ENCODE peak calls at places on chromosomes 12 and 14, in nine cellular contexts. One of them, this sample, is unnamed. For H3K4me1, the result is how much of the 10 kb centered on the place peaks cover.

GRCh38 chr12:116861331-116861730 is 19.9 kb downstream of the HRK start:
- DNase-seq in mucosa of descending colon: no peak
- DNase-seq in ovary: peak
- DNase-seq in CD8-positive, alpha-beta T cell: peak
- DNase-seq in thoracic aorta: no peak
- DNase-seq in Caco-2: no peak
- DNase-seq in heart left ventricle: peak
- DNase-seq in lower lobe of right lung: no peak
- DNase-seq in transverse colon: peak
- DNase-seq in this sample: peak

GRCh38 chr12:18224745-18225144 is 36.6 kb upstream of the PIK3C2G start:
- DNase-seq in mucosa of descending colon: no peak
- DNase-seq in ovary: no peak
- DNase-seq in CD8-positive, alpha-beta T cell: no peak
- DNase-seq in thoracic aorta: no peak
- DNase-seq in Caco-2: no peak
- DNase-seq in heart left ventricle: no peak
- DNase-seq in lower lobe of right lung: no peak
- DNase-seq in transverse colon: no peak
- DNase-seq in this sample: peak

GRCh38 chr14:35385042-35385839 is 19.3 kb downstream of the NFKBIA start:
- DNase-seq in mucosa of descending colon: peak
- DNase-seq in ovary: peak
- DNase-seq in CD8-positive, alpha-beta T cell: no peak
- DNase-seq in thoracic aorta: no peak
- DNase-seq in Caco-2: no peak
- DNase-seq in heart left ventricle: peak
- DNase-seq in lower lobe of right lung: no peak
- DNase-seq in transverse colon: peak
- DNase-seq in this sample: peak

GRCh38 chr14:31902002-31902401 is 175.1 kb upstream of the ARHGAP5 start:
- DNase-seq in mucosa of descending colon: no peak
- DNase-seq in ovary: no peak
- DNase-seq in CD8-positive, alpha-beta T cell: no peak
- DNase-seq in thoracic aorta: no peak
- DNase-seq in Caco-2: peak
- DNase-seq in heart left ventricle: no peak
- DNase-seq in lower lobe of right lung: no peak
- DNase-seq in transverse colon: no peak
- DNase-seq in this sample: peak

GRCh38 chr14:74064883-74065282 is 19.4 kb downstream of the ALDH6A1 start:
- DNase-seq in mucosa of descending colon: no peak
- DNase-seq in ovary: no peak
- DNase-seq in CD8-positive, alpha-beta T cell: no peak
- DNase-seq in thoracic aorta: no peak
- DNase-seq in Caco-2: no peak
- DNase-seq in heart left ventricle: no peak
- DNase-seq in lower lobe of right lung: no peak
- DNase-seq in transverse colon: no peak
- DNase-seq in this sample: no peak

GRCh38 chr12:87150969-87151662 is 878.1 kb downstream of the C12orf50 start:
- DNase-seq in mucosa of descending colon: no peak
- DNase-seq in ovary: no peak
- DNase-seq in CD8-positive, alpha-beta T cell: no peak
- DNase-seq in thoracic aorta: no peak
- DNase-seq in Caco-2: peak
- DNase-seq in heart left ventricle: no peak
- DNase-seq in lower lobe of right lung: no peak
- DNase-seq in transverse colon: no peak
- DNase-seq in this sample: peak

GRCh38 chr12:52708010-52708409 is 4.7 kb upstream of the KRT77 start:
- DNase-seq in mucosa of descending colon: no peak
- DNase-seq in ovary: no peak
- DNase-seq in CD8-positive, alpha-beta T cell: no peak
- DNase-seq in thoracic aorta: no peak
- DNase-seq in Caco-2: no peak
- DNase-seq in heart left ventricle: no peak
- DNase-seq in lower lobe of right lung: no peak
- DNase-seq in transverse colon: no peak
- DNase-seq in this sample: no peak

GRCh38 chr14:102221026-102221425 is 81.3 kb downstream of the WDR20 start:
- DNase-seq in mucosa of descending colon: no peak
- DNase-seq in ovary: no peak
- DNase-seq in CD8-positive, alpha-beta T cell: no peak
- DNase-seq in thoracic aorta: no peak
- DNase-seq in Caco-2: no peak
- DNase-seq in heart left ventricle: no peak
- DNase-seq in lower lobe of right lung: no peak
- DNase-seq in transverse colon: no peak
- DNase-seq in this sample: no peak

GRCh38 chr12:29051221-29051620 is 97.9 kb upstream of the FAR2 start:
- DNase-seq in mucosa of descending colon: no peak
- DNase-seq in ovary: no peak
- DNase-seq in CD8-positive, alpha-beta T cell: no peak
- DNase-seq in thoracic aorta: no peak
- DNase-seq in Caco-2: no peak
- DNase-seq in heart left ventricle: no peak
- DNase-seq in lower lobe of right lung: no peak
- DNase-seq in transverse colon: no peak
- DNase-seq in this sample: no peak

GRCh38 chr12:55822228-55822627 is 4.4 kb downstream of the ORMDL2 start:
- DNase-seq in mucosa of descending colon: no peak
- DNase-seq in ovary: no peak
- DNase-seq in CD8-positive, alpha-beta T cell: no peak
- DNase-seq in thoracic aorta: no peak
- DNase-seq in Caco-2: no peak
- DNase-seq in heart left ventricle: no peak
- DNase-seq in lower lobe of right lung: no peak
- DNase-seq in transverse colon: no peak
- DNase-seq in this sample: peak

GRCh38 chr12:55824726-55825125 is 4.7 kb downstream of the DNAJC14 start:
- DNase-seq in mucosa of descending colon: no peak
- DNase-seq in ovary: no peak
- DNase-seq in CD8-positive, alpha-beta T cell: no peak
- DNase-seq in thoracic aorta: no peak
- DNase-seq in Caco-2: no peak
- DNase-seq in heart left ventricle: no peak
- DNase-seq in lower lobe of right lung: no peak
- DNase-seq in transverse colon: no peak
- DNase-seq in this sample: no peak

GRCh38 chr12:55827806-55828205 is 1.6 kb downstream of the DNAJC14 start:
- DNase-seq in mucosa of descending colon: no peak
- DNase-seq in ovary: no peak
- DNase-seq in CD8-positive, alpha-beta T cell: no peak
- DNase-seq in thoracic aorta: no peak
- DNase-seq in Caco-2: no peak
- DNase-seq in heart left ventricle: no peak
- DNase-seq in lower lobe of right lung: no peak
- DNase-seq in transverse colon: no peak
- DNase-seq in this sample: no peak

GRCh38 chr12:55820679-55821078 is 2.8 kb downstream of the ORMDL2 start:
- DNase-seq in mucosa of descending colon: no peak
- DNase-seq in ovary: no peak
- DNase-seq in CD8-positive, alpha-beta T cell: no peak
- DNase-seq in thoracic aorta: no peak
- DNase-seq in Caco-2: no peak
- DNase-seq in heart left ventricle: no peak
- DNase-seq in lower lobe of right lung: no peak
- DNase-seq in transverse colon: no peak
- DNase-seq in this sample: no peak

GRCh38 chr12:55823419-55823818 is 5.6 kb downstream of the ORMDL2 start:
- DNase-seq in mucosa of descending colon: no peak
- DNase-seq in ovary: no peak
- DNase-seq in CD8-positive, alpha-beta T cell: no peak
- DNase-seq in thoracic aorta: no peak
- DNase-seq in Caco-2: no peak
- DNase-seq in heart left ventricle: no peak
- DNase-seq in lower lobe of right lung: no peak
- DNase-seq in transverse colon: no peak
- DNase-seq in this sample: no peak
- H3K4me1 ChIP-seq in mucosa of descending colon: under half
- H3K4me1 ChIP-seq in ovary: under half
- H3K4me1 ChIP-seq in CD8-positive, alpha-beta T cell: under half
- H3K4me1 ChIP-seq in thoracic aorta: under half
- H3K4me1 ChIP-seq in Caco-2: under half
- H3K4me1 ChIP-seq in heart left ventricle: under half
- H3K4me1 ChIP-seq in lower lobe of right lung: half or more
- H3K4me1 ChIP-seq in transverse colon: under half
- H3K4me1 ChIP-seq in this sample: under half

GRCh38 chr14:23054000-23054811 is 3.1 kb downstream of the CDH24 start:
- DNase-seq in mucosa of descending colon: no peak
- DNase-seq in ovary: no peak
- DNase-seq in CD8-positive, alpha-beta T cell: no peak
- DNase-seq in thoracic aorta: no peak
- DNase-seq in Caco-2: no peak
- DNase-seq in heart left ventricle: no peak
- DNase-seq in lower lobe of right lung: no peak
- DNase-seq in transverse colon: no peak
- DNase-seq in this sample: no peak
- TF ChIP-seq CTCF in mucosa of descending colon: no peak
- TF ChIP-seq CTCF in ovary: no peak
- TF ChIP-seq CTCF in CD8-positive, alpha-beta T cell: no peak
- TF ChIP-seq CTCF in thoracic aorta: no peak
- TF ChIP-seq CTCF in Caco-2: peak
- TF ChIP-seq CTCF in heart left ventricle: no peak
- TF ChIP-seq CTCF in lower lobe of right lung: peak
- TF ChIP-seq CTCF in transverse colon: no peak
- TF ChIP-seq CTCF in this sample: peak

GRCh38 chr14:98203421-98203820 is 1068.6 kb downstream of the BCL11B start:
- DNase-seq in mucosa of descending colon: no peak
- DNase-seq in ovary: no peak
- DNase-seq in CD8-positive, alpha-beta T cell: no peak
- DNase-seq in thoracic aorta: no peak
- DNase-seq in Caco-2: no peak
- DNase-seq in heart left ventricle: no peak
- DNase-seq in lower lobe of right lung: no peak
- DNase-seq in transverse colon: no peak
- DNase-seq in this sample: peak
- H3K4me1 ChIP-seq in mucosa of descending colon: under half
- H3K4me1 ChIP-seq in ovary: under half
- H3K4me1 ChIP-seq in CD8-positive, alpha-beta T cell: half or more
- H3K4me1 ChIP-seq in thoracic aorta: under half
- H3K4me1 ChIP-seq in Caco-2: under half
- H3K4me1 ChIP-seq in heart left ventricle: under half
- H3K4me1 ChIP-seq in lower lobe of right lung: under half
- H3K4me1 ChIP-seq in transverse colon: under half
- H3K4me1 ChIP-seq in this sample: under half

GRCh38 chr12:54684636-54685630 is 36.8 kb upstream of the DCD start:
- DNase-seq in mucosa of descending colon: no peak
- DNase-seq in ovary: no peak
- DNase-seq in CD8-positive, alpha-beta T cell: no peak
- DNase-seq in thoracic aorta: no peak
- DNase-seq in Caco-2: no peak
- DNase-seq in heart left ventricle: no peak
- DNase-seq in lower lobe of right lung: no peak
- DNase-seq in transverse colon: no peak
- DNase-seq in this sample: no peak

GRCh38 chr12:54688309-54689033 is 40.3 kb upstream of the DCD start:
- DNase-seq in mucosa of descending colon: no peak
- DNase-seq in ovary: no peak
- DNase-seq in CD8-positive, alpha-beta T cell: no peak
- DNase-seq in thoracic aorta: no peak
- DNase-seq in Caco-2: no peak
- DNase-seq in heart left ventricle: no peak
- DNase-seq in lower lobe of right lung: no peak
- DNase-seq in transverse colon: no peak
- DNase-seq in this sample: no peak

GRCh38 chr12:54689034-54689372 is 40.8 kb upstream of the DCD start:
- DNase-seq in mucosa of descending colon: no peak
- DNase-seq in ovary: no peak
- DNase-seq in CD8-positive, alpha-beta T cell: no peak
- DNase-seq in thoracic aorta: no peak
- DNase-seq in Caco-2: no peak
- DNase-seq in heart left ventricle: no peak
- DNase-seq in lower lobe of right lung: no peak
- DNase-seq in transverse colon: no peak
- DNase-seq in this sample: no peak

GRCh38 chr12:54692353-54692752 is 44.2 kb upstream of the DCD start:
- DNase-seq in mucosa of descending colon: no peak
- DNase-seq in ovary: no peak
- DNase-seq in CD8-positive, alpha-beta T cell: no peak
- DNase-seq in thoracic aorta: no peak
- DNase-seq in Caco-2: no peak
- DNase-seq in heart left ventricle: no peak
- DNase-seq in lower lobe of right lung: no peak
- DNase-seq in transverse colon: no peak
- DNase-seq in this sample: no peak

DNA sequence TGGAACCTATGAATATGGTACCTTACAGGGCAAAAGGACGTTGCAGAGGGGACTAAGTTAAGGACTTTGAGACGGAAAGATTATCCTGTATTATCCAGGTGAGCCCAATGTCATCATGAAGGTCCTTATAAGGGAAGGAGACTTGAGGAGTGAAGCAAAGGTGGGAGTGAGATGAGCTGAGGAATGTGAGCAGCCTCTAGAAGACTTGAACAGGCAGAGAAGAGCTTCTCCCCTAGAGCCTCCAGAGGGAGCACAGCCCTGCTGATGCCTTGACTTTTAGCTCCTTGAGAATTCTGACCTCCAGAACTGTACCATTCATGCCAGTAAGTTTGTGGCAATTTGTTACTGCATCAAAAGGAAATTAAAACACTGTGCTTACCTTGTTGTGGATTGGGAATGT is 41.8 kb upstream of the DCD start:
- DNase-seq in mucosa of descending colon: no peak
- DNase-seq in ovary: no peak
- DNase-seq in CD8-positive, alpha-beta T cell: no peak
- DNase-seq in thoracic aorta: no peak
- DNase-seq in Caco-2: no peak
- DNase-seq in heart left ventricle: no peak
- DNase-seq in lower lobe of right lung: no peak
- DNase-seq in transverse colon: no peak
- DNase-seq in this sample: peak
- TF ChIP-seq CTCF in mucosa of descending colon: no peak
- TF ChIP-seq CTCF in ovary: no peak
- TF ChIP-seq CTCF in CD8-positive, alpha-beta T cell: no peak
- TF ChIP-seq CTCF in thoracic aorta: no peak
- TF ChIP-seq CTCF in Caco-2: peak
- TF ChIP-seq CTCF in heart left ventricle: no peak
- TF ChIP-seq CTCF in lower lobe of right lung: no peak
- TF ChIP-seq CTCF in transverse colon: no peak
- TF ChIP-seq CTCF in this sample: peak